ENCODE peak calls at places on chromosomes 4 and X, in eight cellular contexts. I is GM23248, V is lung, Z is IMR-90, F is cardiac muscle cell, W is colonic mucosa, S is stomach, U is aorta. T is an unnamed sample. For H3K9me3, the result is how much of the 10 kb centered on the place peaks cover.

GRCh38 chr4:152380919-152381318 is 155.0 kb downstream of the FBXW7 start:
- DNase-seq in I (no peak), V (no peak), Z (no peak), F (no peak), W (no peak), S (no peak), U (no peak), T (no peak)

GRCh38 chr4:2378408-2378807 is 40.0 kb downstream of the ZFYVE28 start:
- DNase-seq in I (peak), V (no peak), Z (no peak), F (no peak), W (no peak), S (no peak), U (no peak), T (no peak)

GRCh38 chrX:123291623-123292022 is 107.5 kb downstream of the GRIA3 start:
- DNase-seq in I (no peak), V (no peak), Z (no peak), F (no peak), W (no peak), S (peak), U (no peak), T (no peak)

GRCh38 chr4:123046096-123046495 is 123.7 kb upstream of the NUDT6 start:
- DNase-seq in I (no peak), V (no peak), Z (no peak), F (no peak), W (no peak), S (no peak), U (no peak), T (no peak)

GRCh38 chr4:6027392-6027791 is 9.2 kb upstream of the C4orf50 start:
- DNase-seq in I (no peak), V (no peak), Z (no peak), F (no peak), W (no peak), S (no peak), U (no peak), T (no peak)

GRCh38 chr4:2850966-2851782 is 7.5 kb downstream of the ADD1 start:
- DNase-seq in I (peak), V (no peak), Z (peak), F (no peak), W (no peak), S (no peak), U (no peak), T (no peak)

GRCh38 chr4:185730387-185730786 is 81.6 kb downstream of the SORBS2 start:
- DNase-seq in I (no peak), V (no peak), Z (no peak), F (peak), W (no peak), S (no peak), U (no peak), T (no peak)

GRCh38 chrX:69156638-69157037 is 8.6 kb downstream of the PJA1 start:
- DNase-seq in I (no peak), V (no peak), Z (no peak), F (no peak), W (peak), S (no peak), U (no peak), T (no peak)

GRCh38 chr4:27318740-27319139 is 458.1 kb downstream of the STIM2 start:
- DNase-seq in I (peak), V (no peak), Z (peak), F (peak), W (peak), S (no peak), U (no peak), T (no peak)

GRCh38 chr4:30386266-30386895 is 333.8 kb upstream of the PCDH7 start:
- DNase-seq in I (peak), V (no peak), Z (peak), F (no peak), W (no peak), S (no peak), U (no peak), T (no peak)

GRCh38 chr4:67051000-67051789 is 494.1 kb downstream of the CENPC start:
- DNase-seq in I (no peak), V (no peak), Z (no peak), F (no peak), W (no peak), S (no peak), U (no peak), T (no peak)

GRCh38 chrX:1614927-1615326 is at the start of gene ASMT:
- DNase-seq in I (no peak), V (no peak), Z (no peak), F (no peak), W (no peak), S (no peak), U (no peak), T (no peak)

GRCh38 chr4:81807927-81808672 is 336.4 kb upstream of the RASGEF1B start:
- DNase-seq in I (no peak), V (no peak), Z (no peak), F (no peak), W (no peak), S (peak), U (no peak), T (no peak)

GRCh38 chrX:151697537-151697936 is 2.3 kb downstream of the PRRG3 start:
- DNase-seq in I (peak), V (no peak), Z (no peak), F (no peak), W (no peak), S (no peak), U (no peak), T (no peak)

GRCh38 chr4:26088433-26088928 is 174.5 kb downstream of the SMIM20 start:
- DNase-seq in I (peak), V (no peak), Z (peak), F (no peak), W (no peak), S (no peak), U (no peak), T (no peak)

GRCh38 chr4:104743141-104743748 is 248.6 kb upstream of the CXXC4 start:
- DNase-seq in I (no peak), V (no peak), Z (no peak), F (no peak), W (no peak), S (no peak), U (no peak), T (no peak)

GRCh38 chr4:90495936-90496335 is 368.7 kb downstream of the CCSER1 start:
- DNase-seq in I (no peak), V (no peak), Z (no peak), F (no peak), W (no peak), S (no peak), U (no peak), T (no peak)

GRCh38 chrX:138791551-138791950 is 80.0 kb upstream of the FGF13 start:
- DNase-seq in I (peak), V (no peak), Z (no peak), F (no peak), W (no peak), S (no peak), U (no peak), T (no peak)

GRCh38 chr4:5955856-5956255 is 62.4 kb downstream of the C4orf50 start:
- DNase-seq in I (no peak), V (no peak), Z (no peak), F (no peak), W (no peak), S (no peak), U (no peak), T (no peak)

GRCh38 chrX:15745179-15745578 is 7.1 kb downstream of the CA5B start:
- DNase-seq in I (peak), V (no peak), Z (peak), F (no peak), W (no peak), S (no peak), U (no peak), T (no peak)

GRCh38 chrX:110374544-110374943 is 15.9 kb downstream of the RTL9 start:
- DNase-seq in I (no peak), V (no peak), Z (no peak), F (no peak), W (no peak), S (no peak), U (no peak), T (no peak)

GRCh38 chr4:140633154-140633553 is 64.4 kb upstream of the UCP1 start:
- DNase-seq in I (no peak), V (no peak), Z (no peak), F (no peak), W (no peak), S (no peak), U (no peak), T (no peak)

GRCh38 chr4:115090483-115091075 is 22.8 kb downstream of the NDST4 start:
- DNase-seq in I (peak), V (no peak), Z (peak), F (peak), W (no peak), S (no peak), U (no peak), T (no peak)

GRCh38 chr4:2286904-2287593 is 25.1 kb upstream of the MXD4 start:
- DNase-seq in I (no peak), V (no peak), Z (peak), F (no peak), W (no peak), S (no peak), U (peak), T (no peak)

GRCh38 chrX:128460835-128461234 is 408.6 kb upstream of the ACTRT1 start:
- DNase-seq in I (no peak), V (no peak), Z (no peak), F (no peak), W (no peak), S (no peak), U (no peak), T (no peak)

GRCh38 chrX:15820106-15821073 is 30.1 kb downstream of the ZRSR2 start:
- DNase-seq in I (no peak), V (no peak), Z (peak), F (no peak), W (no peak), S (no peak), U (no peak), T (no peak)

GRCh38 chr4:100082852-100083251 is 107.4 kb downstream of the DDIT4L start:
- DNase-seq in I (no peak), V (no peak), Z (no peak), F (no peak), W (no peak), S (no peak), U (no peak), T (no peak)

GRCh38 chrX:50877310-50877709 is 33.2 kb upstream of the BMP15 start:
- DNase-seq in I (peak), V (no peak), Z (no peak), F (no peak), W (no peak), S (no peak), U (no peak), T (no peak)

GRCh38 chr4:122921971-122922876 is at the start of gene NUDT6:
- DNase-seq in I (peak), V (peak), Z (peak), F (peak), W (peak), S (peak), U (peak), T (peak)

GRCh38 chrX:146448791-146449190 is 360.8 kb upstream of the CXorf51B start:
- DNase-seq in I (no peak), V (no peak), Z (no peak), F (no peak), W (no peak), S (no peak), U (no peak), T (no peak)

GRCh38 chr4:89486042-89486441 is 178.4 kb upstream of the GPRIN3 start:
- DNase-seq in I (peak), V (no peak), Z (peak), F (peak), W (no peak), S (no peak), U (no peak), T (no peak)

GRCh38 chr4:149987777-149988410 is 90.4 kb upstream of the DCLK2 start:
- DNase-seq in I (no peak), V (no peak), Z (no peak), F (no peak), W (no peak), S (no peak), U (no peak), T (no peak)

GRCh38 chr4:23355263-23355662 is 534.6 kb downstream of the PPARGC1A start:
- DNase-seq in I (no peak), V (no peak), Z (no peak), F (no peak), W (no peak), S (no peak), U (no peak), T (no peak)

GRCh38 chrX:118554511-118554910 is 58.9 kb downstream of the DOCK11 start:
- DNase-seq in I (peak), V (no peak), Z (no peak), F (no peak), W (no peak), S (no peak), U (no peak), T (no peak)

GRCh38 chrX:11558972-11559371 is 106.7 kb downstream of the ARHGAP6 start:
- DNase-seq in I (peak), V (peak), Z (no peak), F (no peak), W (peak), S (peak), U (no peak), T (no peak)

GRCh38 chr4:41268721-41269517 is 12.2 kb downstream of the UCHL1 start:
- DNase-seq in I (no peak), V (no peak), Z (no peak), F (no peak), W (no peak), S (no peak), U (no peak), T (no peak)

GRCh38 chr4:95049838-95050237 is 292.1 kb downstream of the BMPR1B start:
- DNase-seq in I (no peak), V (no peak), Z (peak), F (peak), W (no peak), S (no peak), U (no peak), T (no peak)

DNA sequence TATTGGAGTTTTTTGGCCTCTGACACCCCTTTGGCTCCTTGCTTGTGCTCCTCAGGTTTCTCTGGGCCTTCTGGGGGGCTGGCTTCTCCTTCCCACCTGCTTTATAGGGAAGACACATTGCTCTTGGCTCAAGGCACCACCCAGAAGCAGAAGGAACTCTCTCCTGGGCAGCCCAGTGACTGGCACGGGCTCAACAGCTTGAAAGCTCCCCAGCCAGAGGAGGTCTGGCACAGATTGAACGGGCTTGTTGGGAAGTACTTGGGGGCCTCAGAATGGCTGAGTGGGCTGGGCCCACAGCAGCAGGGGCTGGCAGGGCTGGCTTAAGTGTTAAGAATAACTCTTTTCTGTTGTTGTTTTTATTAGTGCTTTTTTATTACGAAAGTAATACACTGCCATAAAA is 11.2 kb upstream of the ZNF185 start:
- DNase-seq in I (no peak), V (no peak), Z (no peak), F (no peak), W (no peak), S (no peak), U (no peak), T (no peak)
- H3K9me3 ChIP-seq in I (under half), V (under half), Z (under half), F (under half), W (under half), S (under half), U (under half), T (under half)

DNA sequence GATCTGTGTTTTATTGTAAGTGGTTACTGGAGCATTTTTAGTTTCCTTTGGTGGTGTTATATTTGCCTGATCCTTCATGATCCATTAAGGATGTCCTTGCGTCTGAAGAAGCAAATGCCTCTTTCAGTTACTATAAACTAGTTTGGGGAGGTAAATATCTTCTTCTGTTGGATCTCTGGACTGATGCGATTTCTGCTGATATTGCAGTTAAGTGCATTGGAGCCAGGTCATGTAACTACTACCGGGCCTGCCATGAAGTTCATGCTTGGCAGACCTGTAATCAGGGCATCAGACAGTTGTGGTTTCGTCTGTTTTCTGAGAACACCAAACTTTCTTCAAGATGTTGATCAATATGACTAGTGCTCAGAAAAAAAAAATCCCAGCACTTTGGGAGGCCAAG is 22.9 kb downstream of the ZNF718 start:
- DNase-seq in I (no peak), V (no peak), Z (no peak), F (no peak), W (no peak), S (no peak), U (no peak), T (no peak)
- H3K9me3 ChIP-seq in I (under half), V (under half), Z (under half), F (under half), W (under half), S (half or more), U (under half), T (half or more)

DNA sequence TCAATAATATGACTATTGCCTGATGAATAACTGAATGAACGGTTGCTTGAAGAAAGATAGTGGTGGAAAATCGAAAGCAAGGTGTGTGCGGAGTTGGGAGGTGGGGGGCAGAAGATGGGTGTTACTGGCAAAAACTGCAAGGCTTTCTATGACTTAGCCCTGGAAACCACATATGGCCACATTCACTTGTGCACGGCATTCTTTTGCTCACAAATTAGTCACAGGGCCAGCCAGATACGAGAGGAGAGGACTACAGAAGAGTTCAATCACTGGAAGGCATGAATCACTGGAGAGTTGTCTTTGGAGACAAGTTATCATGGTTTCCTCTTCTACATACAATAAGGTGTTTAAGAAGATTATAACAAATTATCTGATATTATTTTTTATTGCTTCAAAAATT is 626.5 kb upstream of the CPEB2 start:
- DNase-seq in I (peak), V (no peak), Z (peak), F (no peak), W (no peak), S (no peak), U (no peak), T (no peak)
- H3K9me3 ChIP-seq in I (under half), V (under half), Z (under half), F (under half), W (under half), S (under half), U (under half), T (under half)

GRCh38 chrX:133359466-133359865 is 55.8 kb downstream of the GPC4 start:
- DNase-seq in I (no peak), V (no peak), Z (no peak), F (no peak), W (no peak), S (no peak), U (no peak), T (no peak)
- H3K9me3 ChIP-seq in I (under half), V (under half), Z (under half), F (under half), W (under half), S (under half), U (under half), T (under half)

GRCh38 chrX:82161195-82161594 is 959.3 kb downstream of the SH3BGRL start:
- DNase-seq in I (no peak), V (no peak), Z (no peak), F (no peak), W (no peak), S (no peak), U (no peak), T (no peak)

DNA sequence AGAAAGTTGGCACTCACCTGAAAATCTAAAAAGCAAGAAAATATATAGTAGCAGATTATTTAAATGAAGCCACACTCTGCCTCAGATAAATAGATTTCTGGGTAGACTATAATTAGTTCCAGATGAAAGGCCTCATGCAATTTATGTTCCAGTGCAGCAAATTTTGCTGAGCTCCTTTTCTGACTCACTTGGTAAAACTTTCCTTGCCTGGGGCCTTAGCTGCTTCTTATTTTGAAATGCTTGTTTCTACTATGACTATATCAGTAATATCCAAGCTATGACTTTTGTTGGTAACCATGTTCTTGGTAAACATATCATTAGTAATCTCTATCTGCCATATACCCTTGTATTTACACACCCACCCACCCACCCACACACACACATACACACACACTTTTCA is 961.8 kb downstream of the SH3BGRL start:
- DNase-seq in I (peak), V (no peak), Z (no peak), F (no peak), W (no peak), S (no peak), U (no peak), T (no peak)
- H3K9me3 ChIP-seq in I (under half), V (under half), Z (under half), F (under half), W (under half), S (under half), U (under half), T (under half)

DNA sequence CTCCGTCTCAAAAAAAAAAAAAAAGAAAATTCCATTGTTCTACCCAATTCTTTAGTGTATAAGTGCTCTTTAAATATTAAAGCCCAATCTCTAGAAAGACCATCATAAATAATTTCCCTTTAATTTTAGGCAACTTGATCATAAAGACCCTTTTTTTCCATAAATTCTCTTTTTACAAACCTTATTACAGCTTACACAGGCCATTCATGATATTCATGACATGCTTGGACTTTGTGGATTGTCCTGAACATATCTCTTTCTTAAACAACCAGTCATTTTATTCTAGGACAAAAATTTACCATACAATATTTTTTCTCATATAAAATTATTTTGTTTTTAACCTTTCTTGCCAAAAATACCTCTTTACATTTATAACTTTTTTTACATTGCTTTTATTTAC is 30.5 kb downstream of the TLR8 start:
- DNase-seq in I (no peak), V (no peak), Z (no peak), F (no peak), W (no peak), S (no peak), U (no peak), T (no peak)
- H3K9me3 ChIP-seq in I (under half), V (under half), Z (under half), F (under half), W (under half), S (under half), U (under half), T (under half)